ENCODE peak calls at places on chromosomes 2 and 18, in five cellular contexts. T is uterus, G is brain microvascular endothelial cell, S is hepatocyte, O is aorta. I is an unnamed sample.

GRCh38 chr2:158457826-158458616 is 1.3 kb downstream of the PKP4 start:
- DNase-seq in S (peak), T (peak), O (peak), G (peak), I (no peak)

GRCh38 chr2:241532733-241533601 is 24.6 kb upstream of the STK25 start:
- DNase-seq in O (peak), T (no peak), G (no peak), S (no peak), I (peak)

GRCh38 chr2:174764281-174765063 is at the start of gene CHRNA1:
- DNase-seq in O (no peak), T (no peak), S (no peak), G (peak), I (no peak)

GRCh38 chr2:26285931-26286330 is 41.2 kb downstream of the HADHB start:
- DNase-seq in S (no peak), G (no peak), O (no peak), T (no peak), I (no peak)

GRCh38 chr2:23662941-23663729 is 263.8 kb downstream of the ATAD2B start:
- DNase-seq in G (no peak), O (peak), S (no peak), T (no peak), I (no peak)

GRCh38 chr18:52288403-52289004 is 51.5 kb upstream of the DCC start:
- DNase-seq in O (no peak), T (no peak), S (peak), G (no peak), I (no peak)

GRCh38 chr2:203758841-203759691 is 52.6 kb downstream of the CD28 start:
- DNase-seq in S (no peak), T (no peak), G (peak), O (no peak), I (no peak)

GRCh38 chr2:67777836-67778429 is 284.9 kb downstream of the C1D start:
- DNase-seq in T (no peak), O (no peak), S (no peak), G (no peak), I (no peak)

GRCh38 chr18:9782073-9782857 is 74.2 kb downstream of the RAB31 start:
- DNase-seq in G (peak), T (peak), O (no peak), S (peak), I (no peak)

GRCh38 chr2:103664690-103665089 is 902.9 kb downstream of the TMEM182 start:
- DNase-seq in G (no peak), T (no peak), S (no peak), O (no peak), I (no peak)

GRCh38 chr2:112881217-112882000 is 29.6 kb upstream of the IL37 start:
- DNase-seq in T (no peak), S (no peak), O (no peak), G (peak), I (peak)

GRCh38 chr2:11515441-11516071 is 18.3 kb upstream of the GREB1 start:
- DNase-seq in S (no peak), G (no peak), T (peak), O (no peak), I (no peak)

GRCh38 chr2:161414385-161415040 is 1.6 kb upstream of the TBR1 start:
- DNase-seq in T (no peak), S (peak), O (peak), G (no peak), I (peak)

GRCh38 chr2:69581774-69582581 is 61.6 kb downstream of the AAK1 start:
- DNase-seq in T (no peak), G (peak), S (no peak), O (no peak), I (no peak)

GRCh38 chr2:201854221-201854801 is 48.0 kb downstream of the CDK15 start:
- DNase-seq in G (peak), O (no peak), S (peak), T (no peak), I (no peak)

GRCh38 chr2:239523944-239524310 is 123.1 kb upstream of the HDAC4 start:
- DNase-seq in T (peak), S (peak), O (no peak), G (no peak), I (no peak)

GRCh38 chr2:64645014-64645418 is 8.7 kb downstream of the SERTAD2 start:
- DNase-seq in G (peak), T (peak), S (peak), O (no peak), I (no peak)

DNA sequence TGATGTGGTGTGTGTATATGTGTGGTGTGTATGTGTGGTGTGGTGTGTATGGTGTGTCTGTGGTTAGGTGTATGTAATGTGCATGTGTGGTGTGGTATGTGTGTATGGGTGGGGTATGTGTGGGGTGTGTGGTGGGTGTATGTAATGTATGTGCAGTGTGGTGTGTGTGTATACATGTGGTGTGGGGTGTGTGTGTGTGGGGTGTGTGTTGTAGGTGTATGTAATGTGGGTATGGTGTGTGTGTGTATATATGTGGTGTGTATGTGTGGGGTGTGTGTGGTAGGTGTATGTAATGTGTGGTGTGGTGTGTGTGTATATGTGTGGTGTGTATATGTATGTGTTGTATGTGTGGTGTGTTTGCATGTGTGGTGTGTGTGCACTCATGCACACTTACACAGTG is 84.8 kb upstream of the ID2 start:
- DNase-seq in S (no peak), T (no peak), G (no peak), O (no peak), I (no peak)
- H3K4me3 ChIP-seq in S (no peak), T (no peak), G (no peak), O (no peak), I (no peak)

DNA sequence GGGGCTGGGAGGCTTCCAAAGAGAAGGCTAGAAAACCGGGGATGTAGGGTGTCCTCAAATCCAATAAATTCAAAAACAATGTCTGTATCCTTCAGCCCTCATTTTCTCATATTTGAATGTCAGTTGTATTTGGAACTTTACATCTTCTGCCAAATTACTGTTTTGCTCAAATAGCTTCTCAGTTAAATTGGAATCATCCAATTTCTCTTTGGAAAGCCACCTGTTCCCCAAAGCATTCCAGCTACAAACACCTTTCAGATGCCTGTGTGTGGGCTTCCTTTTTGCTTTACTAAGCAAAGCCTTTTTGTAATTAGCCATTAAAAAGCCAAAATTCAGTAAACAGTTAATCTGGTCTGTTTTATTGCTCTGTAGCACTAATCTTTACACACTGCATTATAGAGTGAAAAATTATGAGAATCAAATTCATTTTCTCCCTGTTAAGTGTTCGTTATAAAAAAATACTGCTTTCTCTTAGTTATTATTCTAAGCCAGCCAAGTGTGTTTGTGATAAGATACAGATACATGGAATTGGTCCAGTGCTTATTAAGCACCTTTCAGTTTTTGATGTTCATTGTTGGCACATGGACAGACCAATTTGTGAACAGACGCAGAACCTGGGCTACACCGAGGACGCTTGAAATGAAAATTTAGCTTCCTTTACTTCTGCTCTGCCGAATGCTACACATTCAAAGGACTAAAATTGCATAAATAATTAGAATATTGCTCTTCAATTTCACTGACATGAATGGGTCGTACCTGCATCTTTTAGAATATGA is 151.6 kb downstream of the RTN4 start:
- DNase-seq in O (no peak), G (no peak), S (no peak), T (no peak), I (no peak)
- H3K4me3 ChIP-seq in O (no peak), G (no peak), S (no peak), T (no peak), I (no peak)

GRCh38 chr2:172095905-172096660 is 6.6 kb downstream of the DLX2 start:
- DNase-seq in T (no peak), G (no peak), O (peak), S (no peak), I (peak)
- H3K4me3 ChIP-seq in T (no peak), G (peak), O (no peak), S (no peak), I (peak)

GRCh38 chr18:31039426-31039825 is 3.1 kb downstream of the DSC3 start:
- DNase-seq in O (no peak), G (no peak), S (no peak), T (no peak), I (no peak)

GRCh38 chr18:31041346-31042067 is 1.0 kb downstream of the DSC3 start:
- DNase-seq in T (no peak), O (peak), S (peak), G (no peak), I (peak)

GRCh38 chr18:31042391-31043181 is at the start of gene DSC3:
- DNase-seq in G (no peak), O (peak), T (no peak), S (peak), I (peak)

GRCh38 chr18:31042068-31042390 is 513 bp downstream of the DSC3 start:
- DNase-seq in O (no peak), T (no peak), S (peak), G (no peak), I (no peak)

DNA sequence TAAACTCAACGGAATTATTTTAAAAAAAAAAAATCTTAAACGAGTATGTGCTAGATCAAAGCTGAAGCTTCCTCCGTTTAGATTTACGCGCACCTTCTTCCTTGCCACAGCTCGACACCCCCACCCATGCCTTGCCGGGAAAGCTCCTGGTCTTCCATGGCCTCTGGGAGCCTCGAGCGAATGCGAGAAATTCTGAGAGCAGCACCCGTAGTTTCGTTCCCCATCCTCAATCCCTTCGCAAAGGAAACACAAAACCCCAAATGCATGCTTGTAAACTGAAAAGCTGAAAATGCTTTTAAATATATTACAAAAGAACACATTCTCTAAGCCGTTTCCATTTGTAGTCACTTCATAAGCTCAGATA is 1.6 kb downstream of the DSC3 start:
- DNase-seq in O (no peak), T (no peak), G (no peak), S (peak), I (no peak)
- H3K4me3 ChIP-seq in O (no peak), T (no peak), G (peak), S (peak), I (no peak)

GRCh38 chr2:32264422-32265149 is at the start of gene NLRC4:
- DNase-seq in S (no peak), O (no peak), G (no peak), T (no peak), I (no peak)
- H3K4me3 ChIP-seq in S (no peak), O (no peak), G (no peak), T (no peak), I (peak)

GRCh38 chr2:187996630-187997029 is 295.0 kb upstream of the GULP1 start:
- DNase-seq in O (no peak), G (no peak), T (no peak), S (no peak), I (no peak)

GRCh38 chr2:187991389-187991788 is 300.3 kb upstream of the GULP1 start:
- DNase-seq in T (no peak), G (no peak), S (no peak), O (no peak), I (no peak)

GRCh38 chr2:187995556-187995955 is 296.1 kb upstream of the GULP1 start:
- DNase-seq in O (peak), S (no peak), T (no peak), G (no peak), I (peak)

GRCh38 chr2:187994464-187995331 is 297.0 kb upstream of the GULP1 start:
- DNase-seq in G (peak), T (no peak), S (peak), O (no peak), I (peak)

GRCh38 chr2:187993516-187993915 is 298.2 kb upstream of the GULP1 start:
- DNase-seq in O (no peak), G (peak), T (no peak), S (peak), I (no peak)
- H3K4me3 ChIP-seq in O (no peak), G (no peak), T (no peak), S (no peak), I (no peak)

GRCh38 chr18:70044626-70045025 is 97.0 kb upstream of the CD226 start:
- DNase-seq in S (peak), G (peak), T (no peak), O (no peak), I (no peak)
- H3K4me3 ChIP-seq in S (no peak), G (no peak), T (no peak), O (no peak), I (no peak)

DNA sequence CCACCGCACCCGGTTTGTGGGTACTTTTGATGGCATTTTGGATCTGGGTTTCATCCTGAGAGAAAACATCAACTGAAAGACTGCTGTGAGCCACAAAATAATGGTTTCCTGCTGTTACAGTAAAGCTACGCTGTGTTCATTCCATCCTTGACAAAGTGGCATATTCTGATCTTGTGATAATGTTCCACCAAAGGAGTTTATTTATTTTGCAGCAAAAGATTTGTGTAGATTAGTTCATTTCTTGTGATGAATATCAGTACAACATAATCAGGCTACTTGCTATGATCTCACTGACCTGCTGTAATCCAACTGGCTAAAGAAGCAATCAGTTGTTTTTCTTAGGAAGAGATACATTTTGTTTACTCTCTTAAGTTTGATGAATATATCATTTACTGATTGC is 45.0 kb downstream of the EEF1B2 start:
- DNase-seq in S (no peak), O (no peak), G (no peak), T (no peak), I (no peak)
- H3K4me3 ChIP-seq in S (no peak), O (no peak), G (no peak), T (no peak), I (no peak)

DNA sequence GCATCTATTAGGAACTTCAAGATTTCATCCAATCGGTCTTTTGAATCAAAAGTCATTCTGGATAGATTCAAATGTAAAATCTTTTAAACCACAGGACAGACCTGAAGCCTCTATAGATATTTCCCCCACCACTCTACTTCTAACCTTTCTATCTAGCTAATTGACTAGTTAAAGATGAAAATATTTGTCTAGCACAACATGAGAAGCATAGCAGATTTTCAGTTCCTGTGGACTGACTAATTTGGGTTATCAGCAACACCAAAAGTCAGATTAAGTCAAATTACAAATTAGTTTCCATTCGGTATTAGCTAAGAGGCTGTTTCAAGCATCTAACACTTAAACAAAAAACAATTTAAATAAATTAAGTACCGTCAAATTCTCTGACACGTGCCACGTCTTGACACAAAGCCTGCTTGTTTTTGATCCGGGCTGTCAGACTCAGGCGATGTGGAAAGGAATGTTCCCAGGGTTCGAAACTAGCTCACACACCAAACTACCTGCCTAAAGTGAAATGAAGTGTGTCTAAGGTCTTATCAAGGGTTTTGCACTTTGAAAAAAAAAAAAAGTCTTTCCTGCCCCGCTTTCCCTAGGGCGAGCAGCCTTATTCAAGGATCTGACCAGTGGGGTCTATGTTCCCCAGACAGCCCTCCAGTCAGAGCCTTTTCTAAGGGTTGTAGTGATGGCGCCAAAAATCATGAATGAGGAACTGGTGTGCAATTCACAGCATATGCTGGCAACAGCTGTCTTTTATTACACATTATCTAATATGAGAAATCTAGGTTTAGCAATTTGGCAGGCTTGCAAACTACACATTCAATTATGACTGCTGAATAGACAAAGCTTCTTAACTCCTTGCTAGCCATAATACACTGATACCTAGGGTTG is 4.7 kb downstream of the CYTIP start:
- DNase-seq in G (no peak), S (no peak), T (no peak), O (no peak), I (no peak)
- H3K4me3 ChIP-seq in G (no peak), S (no peak), T (no peak), O (no peak), I (peak)